ENCODE peak calls at places on chromosomes 2 and 18, in eight cellular contexts. B is MM.1S, Y is GM12864, J is IMR-90, E is A549, R is PC-3, G is astrocyte of the spinal cord, U is mucosa of descending colon. K is an unnamed sample.

GRCh38 chr2:163884416-163884815 is 148.6 kb upstream of the FIGN start:
- DNase-seq in B (no peak), J (no peak), G (no peak), Y (no peak), R (no peak), U (no peak), E (no peak), K (no peak)

GRCh38 chr2:24828641-24829040 is 35.4 kb downstream of the CENPO start:
- DNase-seq in G (no peak), Y (no peak), U (no peak), B (no peak), E (no peak), J (no peak), R (no peak), K (no peak)

GRCh38 chr2:58429285-58429874 is 188.3 kb upstream of the FANCL start:
- DNase-seq in B (no peak), U (no peak), J (no peak), E (no peak), G (no peak), R (no peak), Y (no peak), K (no peak)

GRCh38 chr2:173982918-173983317 is 17.7 kb upstream of the SP3 start:
- DNase-seq in G (peak; percentile 78), B (no peak), Y (no peak), U (no peak), E (peak; percentile 42), J (peak; percentile 56), R (no peak), K (peak; percentile 69)

GRCh38 chr2:149330127-149331022 is at the start of gene LYPD6:
- DNase-seq in Y (no peak), J (peak; percentile 52), B (peak; percentile 84), E (peak; percentile 68), U (peak; percentile 83), R (peak; percentile 87), G (peak; percentile 74), K (no peak)

GRCh38 chr2:88053301-88053700 is 2.3 kb downstream of the KRCC1 start:
- DNase-seq in J (peak; percentile 20), E (no peak), Y (no peak), R (no peak), U (no peak), G (peak; percentile 20), B (no peak), K (no peak)

GRCh38 chr2:157760949-157761348 is 115.2 kb downstream of the ACVR1 start:
- DNase-seq in R (peak; percentile 16), E (no peak), Y (no peak), G (no peak), U (no peak), B (peak; percentile 25), J (no peak), K (no peak)

GRCh38 chr18:47912794-47913594 is 17.5 kb downstream of the SMAD2 start:
- DNase-seq in U (no peak), B (no peak), R (no peak), Y (no peak), E (no peak), J (no peak), G (no peak), K (no peak)

GRCh38 chr18:49788327-49788908 is 24.9 kb downstream of the ACAA2 start:
- DNase-seq in U (no peak), J (peak; percentile 43), B (peak; percentile 50), Y (no peak), R (peak; percentile 14), E (peak; percentile 22), G (peak; percentile 36), K (no peak)

GRCh38 chr2:109562421-109562820 is 51.3 kb downstream of the SEPTIN10 start:
- DNase-seq in E (peak; percentile 64), B (no peak), U (no peak), R (peak; percentile 93), J (peak; percentile 40), Y (no peak), G (no peak), K (no peak)

GRCh38 chr2:153770359-153770991 is 101.2 kb upstream of the GALNT13 start:
- DNase-seq in Y (no peak), R (peak; percentile 8), B (no peak), G (no peak), J (no peak), U (no peak), E (peak; percentile 13), K (no peak)

GRCh38 chr2:111072220-111072871 is 48.4 kb upstream of the BCL2L11 start:
- DNase-seq in J (peak; percentile 80), R (peak; percentile 97), Y (no peak), G (peak; percentile 89), B (no peak), E (peak; percentile 44), U (no peak), K (peak; percentile 10)

GRCh38 chr2:156065912-156066311 is 266.6 kb downstream of the NR4A2 start:
- DNase-seq in U (no peak), J (no peak), G (no peak), R (peak; percentile 66), B (peak; percentile 34), Y (no peak), E (peak; percentile 4), K (no peak)

GRCh38 chr2:142853912-142854311 is 23.6 kb upstream of the KYNU start:
- DNase-seq in U (no peak), G (no peak), Y (no peak), J (no peak), R (no peak), B (no peak), E (no peak), K (no peak)

GRCh38 chr2:174035981-174036742 is 71.0 kb upstream of the SP3 start:
- DNase-seq in G (peak; percentile 37), J (peak; percentile 11), R (peak; percentile 61), E (no peak), B (no peak), Y (no peak), U (no peak), K (no peak)

GRCh38 chr2:221552282-221552681 is 19.8 kb downstream of the EPHA4 start:
- DNase-seq in Y (no peak), E (no peak), U (no peak), R (no peak), B (no peak), G (no peak), J (no peak), K (no peak)
- H3K4me3 ChIP-seq in Y (no peak overlapping the region), E (no peak overlapping the region), U (no peak overlapping the region), R (no peak overlapping the region), B (no peak overlapping the region), G (no peak overlapping the region), J (no peak overlapping the region), K (no peak overlapping the region)

GRCh38 chr2:68225119-68225632 is 27.2 kb downstream of the PPP3R1 start:
- DNase-seq in B (peak; percentile 40), R (peak; percentile 48), U (no peak), J (peak; percentile 13), Y (no peak), E (peak; percentile 77), G (no peak), K (peak; percentile 20)
- TF ChIP-seq CTCF in B (peak; percentile 52), R (peak; percentile 61), U (peak; percentile 5), J (peak; percentile 9), Y (peak; percentile 53), E (peak; percentile 75), G (peak; percentile 31), K (peak; percentile 12)

GRCh38 chr18:9673296-9674251 is 34.5 kb upstream of the RAB31 start:
- DNase-seq in J (peak; percentile 58), B (peak; percentile 82), E (peak; percentile 97), G (peak; percentile 61), U (peak; percentile 32), Y (peak; percentile 96), R (peak; percentile 94), K (no peak)
- H3K4me3 ChIP-seq in J (no peak overlapping the region), B (peak overlapping the region; percentile 20), E (peak overlapping the region; percentile 19), G (no peak overlapping the region), U (no peak overlapping the region), Y (no peak overlapping the region), R (peak overlapping the region; percentile 3), K (no peak overlapping the region)

GRCh38 chr2:113232730-113233129 is 46.0 kb downstream of the PAX8 start:
- DNase-seq in U (no peak), R (no peak), J (no peak), B (no peak), E (no peak), Y (no peak), G (no peak), K (no peak)

GRCh38 chr2:113236367-113237159 is 42.2 kb downstream of the PAX8 start:
- DNase-seq in R (no peak), E (no peak), G (no peak), B (no peak), Y (no peak), U (no peak), J (no peak), K (no peak)

GRCh38 chr2:113234721-113235346 is 43.9 kb downstream of the PAX8 start:
- DNase-seq in B (no peak), R (no peak), G (no peak), E (no peak), Y (no peak), J (peak; percentile 31), U (no peak), K (no peak)

GRCh38 chr2:113232123-113232522 is 46.6 kb downstream of the PAX8 start:
- DNase-seq in R (no peak), U (no peak), J (no peak), G (no peak), B (no peak), Y (no peak), E (no peak), K (no peak)

DNA sequence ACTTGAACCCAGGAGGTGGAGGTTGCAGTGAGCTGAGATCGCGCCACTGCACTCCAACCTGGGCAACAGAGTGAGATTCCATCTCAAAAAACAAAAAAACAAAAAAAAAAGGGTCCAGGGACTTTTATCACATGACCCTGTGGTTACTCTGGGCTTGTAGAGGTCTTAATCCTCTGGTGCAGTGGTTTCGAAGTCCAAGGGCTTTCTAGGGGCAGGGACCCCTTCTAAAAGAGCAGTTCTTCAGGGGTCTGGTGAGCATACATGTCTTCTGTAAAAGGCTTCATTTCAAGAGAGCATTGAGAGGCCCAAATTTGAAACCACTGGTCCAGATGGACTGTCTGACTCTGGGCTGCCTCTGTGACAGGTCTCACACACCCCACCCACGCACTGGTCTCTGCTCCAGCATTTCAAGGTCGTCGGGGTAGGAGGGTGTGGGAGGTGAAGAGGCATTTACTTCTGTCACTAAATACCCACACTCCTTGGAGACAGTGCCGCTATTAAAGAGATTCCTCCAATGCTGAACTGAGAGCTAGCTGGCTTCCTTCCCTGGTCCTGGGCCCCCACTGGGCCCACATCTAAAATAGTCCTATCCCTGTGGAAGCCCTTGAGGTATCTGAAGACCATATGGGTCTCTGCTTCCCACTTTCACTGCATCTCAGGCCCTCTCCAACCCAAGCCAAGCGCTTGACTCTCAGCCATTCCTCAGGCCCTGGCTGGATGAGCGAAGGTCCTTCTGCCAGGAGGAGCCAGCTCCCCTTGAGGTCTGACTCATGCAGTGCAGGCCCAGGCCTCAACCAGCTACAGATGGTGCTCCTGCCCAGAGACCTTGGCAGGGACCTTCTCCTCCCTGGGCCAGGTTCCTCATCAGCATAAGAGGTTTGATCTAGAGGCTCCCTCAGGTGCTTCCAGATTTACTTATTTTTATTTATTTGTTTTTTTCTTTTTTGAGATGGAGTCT is 44.8 kb downstream of the PAX8 start:
- DNase-seq in B (no peak), Y (no peak), E (peak; percentile 52), J (peak; percentile 47), R (no peak), G (no peak), U (no peak), K (no peak)
- TF ChIP-seq CTCF in B (peak; percentile 17), Y (peak; percentile 47), E (no peak), J (peak; percentile 8), R (no peak), G (peak; percentile 35), U (no peak), K (peak; percentile 28)